ENCODE peak calls at places on chromosomes 4 and X, in nine cellular contexts. Y, O, E, N, U, Q, L, T and D are unnamed samples.

GRCh38 chrX:122046226-122046625 is 998.8 kb downstream of the GLUD2 start:
- DNase-seq in T (peak), Y (no peak), N (no peak), O (no peak), L (no peak), Q (no peak), E (no peak), U (no peak), D (no peak)

GRCh38 chr4:187929024-187929423 is 66.5 kb upstream of the ZFP42 start:
- DNase-seq in N (no peak), U (no peak), E (no peak), Y (no peak), O (no peak), T (no peak), L (no peak), Q (peak), D (no peak)

GRCh38 chr4:124212835-124213640 is 499.5 kb downstream of the ANKRD50 start:
- DNase-seq in U (peak), E (no peak), O (no peak), Y (no peak), N (peak), L (no peak), Q (no peak), T (no peak), D (no peak)

GRCh38 chrX:153651540-153652079 is 4.6 kb downstream of the DUSP9 start:
- DNase-seq in U (no peak), T (no peak), Y (peak), Q (no peak), O (peak), L (no peak), N (no peak), E (no peak), D (no peak)

GRCh38 chr4:77190053-77190452 is 33.0 kb downstream of the CCNG2 start:
- DNase-seq in U (no peak), L (no peak), N (peak), E (no peak), Q (no peak), O (no peak), T (peak), Y (no peak), D (no peak)

GRCh38 chr4:57418133-57418532 is 307.9 kb upstream of the IGFBP7 start:
- DNase-seq in Y (no peak), Q (no peak), E (no peak), N (no peak), L (no peak), O (no peak), T (no peak), U (no peak), D (no peak)

GRCh38 chr4:145061325-145061920 is 36.6 kb downstream of the ANAPC10 start:
- DNase-seq in E (no peak), T (peak), U (no peak), Y (no peak), Q (peak), L (no peak), N (peak), O (no peak), D (no peak)

GRCh38 chrX:48937065-48937907 is 18.5 kb upstream of the PIM2 start:
- DNase-seq in T (no peak), L (no peak), U (no peak), N (no peak), O (no peak), Q (no peak), E (no peak), Y (peak), D (no peak)

GRCh38 chr4:160276785-160277325 is 1174.0 kb downstream of the RAPGEF2 start:
- DNase-seq in U (no peak), E (no peak), O (no peak), N (no peak), L (no peak), Q (no peak), T (no peak), Y (no peak), D (no peak)

GRCh38 chr4:136442447-136442846 is 1089.8 kb downstream of the PCDH18 start:
- DNase-seq in Y (no peak), L (peak), U (no peak), E (no peak), O (no peak), T (no peak), Q (no peak), N (no peak), D (no peak)

GRCh38 chr4:173459857-173460256 is 60.9 kb upstream of the SCRG1 start:
- DNase-seq in N (no peak), Q (no peak), U (no peak), L (no peak), T (no peak), E (no peak), O (no peak), Y (no peak), D (no peak)

GRCh38 chr4:7823416-7823824 is 116.2 kb downstream of the AFAP1 start:
- DNase-seq in T (no peak), Q (no peak), Y (no peak), O (no peak), E (no peak), U (no peak), L (peak), N (no peak), D (no peak)

GRCh38 chr4:56874918-56875317 is 32.8 kb upstream of the REST start:
- DNase-seq in Q (no peak), Y (no peak), L (no peak), T (no peak), U (no peak), N (no peak), E (no peak), O (no peak), D (no peak)

GRCh38 chrX:42797646-42798045 is 19.7 kb upstream of the PPP1R2C start:
- DNase-seq in O (no peak), E (no peak), Y (peak), L (no peak), Q (no peak), U (no peak), N (no peak), T (no peak), D (no peak)

GRCh38 chrX:57929373-57929772 is 19.1 kb upstream of the ZXDA start:
- DNase-seq in Q (peak), O (no peak), T (peak), U (no peak), E (no peak), N (peak), L (no peak), Y (no peak), D (no peak)

GRCh38 chrX:114800719-114801118 is 216.7 kb downstream of the IL13RA2 start:
- DNase-seq in N (peak), E (no peak), L (no peak), U (no peak), Y (no peak), O (no peak), T (peak), Q (peak), D (peak)

GRCh38 chr4:39029752-39030694 is 2.2 kb downstream of the TMEM156 start:
- DNase-seq in Q (no peak), O (no peak), N (no peak), L (no peak), U (no peak), E (no peak), Y (no peak), T (no peak), D (no peak)

GRCh38 chr4:77308843-77309242 is 151.8 kb downstream of the CCNG2 start:
- DNase-seq in L (no peak), Q (peak), O (no peak), U (no peak), E (no peak), N (peak), Y (no peak), T (peak), D (no peak)

GRCh38 chr4:3445829-3446545 is 4.2 kb downstream of the HGFAC start:
- DNase-seq in T (no peak), E (no peak), O (no peak), N (no peak), Y (no peak), L (no peak), Q (no peak), U (no peak), D (no peak)
- H3K27ac ChIP-seq in T (no peak), E (no peak), O (no peak), N (no peak), Y (no peak), L (no peak), Q (no peak), U (no peak), D (no peak)

GRCh38 chr4:41575665-41576064 is 37.7 kb downstream of the LIMCH1 start:
- DNase-seq in T (no peak), Y (no peak), N (no peak), O (no peak), U (no peak), Q (no peak), E (no peak), L (no peak), D (no peak)

GRCh38 chr4:41575207-41575606 is 37.2 kb downstream of the LIMCH1 start:
- DNase-seq in Y (no peak), E (no peak), U (no peak), N (no peak), Q (no peak), O (no peak), L (no peak), T (no peak), D (peak)

GRCh38 chr4:41572414-41572986 is 34.5 kb downstream of the LIMCH1 start:
- DNase-seq in Q (no peak), O (no peak), U (no peak), T (no peak), Y (no peak), E (no peak), L (no peak), N (no peak), D (no peak)

GRCh38 chr4:41571422-41571821 is 33.5 kb downstream of the LIMCH1 start:
- DNase-seq in Q (no peak), Y (no peak), E (no peak), T (no peak), L (no peak), N (no peak), U (no peak), O (no peak), D (no peak)

GRCh38 chr4:41573458-41574129 is 35.6 kb downstream of the LIMCH1 start:
- DNase-seq in Y (no peak), O (no peak), E (no peak), Q (no peak), U (no peak), T (no peak), L (no peak), N (no peak), D (no peak)
- H3K27ac ChIP-seq in Y (no peak), O (no peak), E (no peak), Q (no peak), U (no peak), T (no peak), L (peak), N (no peak), D (no peak)

GRCh38 chrX:54980334-54980733 is 13.7 kb downstream of the PFKFB1 start:
- DNase-seq in T (no peak), Q (no peak), U (no peak), Y (no peak), O (no peak), L (no peak), E (no peak), N (no peak), D (no peak)

GRCh38 chrX:54978448-54978847 is 15.5 kb downstream of the PFKFB1 start:
- DNase-seq in Q (no peak), Y (no peak), E (no peak), U (no peak), O (no peak), T (peak), L (no peak), N (peak), D (peak)

GRCh38 chrX:54977387-54977786 is 16.6 kb downstream of the PFKFB1 start:
- DNase-seq in O (no peak), T (no peak), Y (no peak), L (no peak), Q (no peak), E (no peak), N (no peak), U (no peak), D (no peak)

DNA sequence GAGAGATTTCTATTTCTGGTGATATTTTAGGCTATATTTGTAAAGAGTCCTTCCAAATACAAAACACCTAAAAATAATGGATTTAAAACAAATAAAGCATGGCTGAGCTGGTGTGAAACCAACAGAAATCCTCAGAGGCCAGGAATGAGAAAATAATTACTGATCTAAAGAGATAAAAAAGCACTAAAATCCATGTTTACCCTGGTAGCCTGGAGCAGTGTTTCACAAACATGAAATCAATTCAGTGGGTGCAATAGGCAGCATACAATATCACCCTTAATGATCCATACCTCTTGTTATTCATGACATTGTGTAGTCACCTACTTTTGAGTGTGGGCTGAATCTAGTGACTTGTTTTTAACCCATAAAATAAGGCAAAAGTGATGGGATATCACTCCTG is 14.6 kb downstream of the PFKFB1 start:
- DNase-seq in U (no peak), E (no peak), O (no peak), N (no peak), Q (no peak), L (no peak), Y (no peak), T (no peak), D (no peak)
- H3K27ac ChIP-seq in U (no peak), E (no peak), O (no peak), N (no peak), Q (no peak), L (no peak), Y (no peak), T (no peak), D (no peak)

DNA sequence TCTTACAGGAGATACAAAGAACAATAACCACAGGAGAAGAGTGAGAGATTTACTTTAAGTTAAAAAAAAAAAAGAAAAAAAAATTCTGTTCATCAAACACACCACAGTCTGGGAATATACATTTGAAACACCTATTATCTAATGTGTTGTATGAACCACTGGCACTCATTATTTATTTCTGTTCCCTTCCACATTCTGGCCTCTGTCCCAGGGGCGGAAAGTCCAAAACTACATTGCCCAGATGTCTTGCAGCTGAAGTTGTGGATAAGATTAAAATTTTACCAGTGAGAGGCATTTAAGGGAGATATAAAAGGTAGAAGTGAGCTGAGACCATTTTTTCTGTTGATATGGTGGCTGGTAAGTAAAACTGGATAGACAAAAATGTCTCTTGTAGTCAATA is 56.2 kb downstream of the SCLT1 start:
- DNase-seq in O (no peak), U (no peak), E (no peak), T (no peak), N (no peak), Q (no peak), Y (no peak), L (no peak), D (no peak)
- H3K27ac ChIP-seq in O (no peak), U (no peak), E (no peak), T (no peak), N (no peak), Q (no peak), Y (no peak), L (no peak), D (no peak)

GRCh38 chr4:184529283-184529682 is 54.9 kb upstream of the IRF2 start:
- DNase-seq in N (no peak), T (peak), Y (peak), O (no peak), L (no peak), E (no peak), U (no peak), Q (no peak), D (peak)
- H3K27ac ChIP-seq in N (no peak), T (peak), Y (no peak), O (no peak), L (no peak), E (peak), U (no peak), Q (no peak), D (peak)